ENCODE peak calls at places on chromosomes 11 and 22, in five cellular contexts. M is stimulated activated naive CD4-positive, alpha-beta T cell; S is HCT116; O is epithelial cell of esophagus; A is fibroblast of pulmonary artery. X is an unnamed sample.

GRCh38 chr11:120629407-120629806 is 117.9 kb downstream of the GRIK4 start:
- DNase-seq in M (no peak), S (no peak), O (no peak), A (no peak), X (no peak)

GRCh38 chr11:14544611-14545010 is 24.4 kb upstream of the PSMA1 start:
- DNase-seq in M (no peak), S (no peak), O (peak), A (peak), X (no peak)

GRCh38 chr11:120966840-120967239 is 57.1 kb upstream of the TBCEL start:
- DNase-seq in M (no peak), S (no peak), O (no peak), A (no peak), X (no peak)

GRCh38 chr11:77113382-77114088 is 10.9 kb downstream of the OMP start:
- DNase-seq in M (no peak), S (no peak), O (peak), A (peak), X (no peak)

GRCh38 chr22:32122899-32123298 is 36.2 kb downstream of the C22orf42 start:
- DNase-seq in M (no peak), S (no peak), O (no peak), A (no peak), X (no peak)

GRCh38 chr22:28381427-28382167 is 298.0 kb downstream of the TTC28 start:
- DNase-seq in M (no peak), S (no peak), O (no peak), A (no peak), X (no peak)

GRCh38 chr22:22931557-22932270 is 44.1 kb downstream of the IGLL5 start:
- DNase-seq in M (no peak), S (no peak), O (no peak), A (no peak), X (no peak)

GRCh38 chr11:48034926-48035876 is 54.8 kb downstream of the PTPRJ start:
- DNase-seq in M (no peak), S (no peak), O (peak), A (no peak), X (no peak)

GRCh38 chr11:66845876-66846212 is 2.6 kb downstream of the RCE1 start:
- DNase-seq in M (no peak), S (no peak), O (no peak), A (no peak), X (no peak)

GRCh38 chr11:122656631-122657101 is 1.1 kb downstream of the UBASH3B start:
- DNase-seq in M (peak), S (no peak), O (peak), A (peak), X (peak)

GRCh38 chr22:37519268-37520195 is at the start of gene CARD10:
- DNase-seq in M (no peak), S (no peak), O (peak), A (no peak), X (peak)

GRCh38 chr11:130719516-130719915 is 196.8 kb downstream of the SNX19 start:
- DNase-seq in M (no peak), S (no peak), O (no peak), A (peak), X (no peak)

GRCh38 chr22:42262964-42263363 is 7.5 kb downstream of the TCF20 start:
- DNase-seq in M (peak), S (no peak), O (no peak), A (no peak), X (no peak)

GRCh38 chr11:69151811-69152210 is 3.9 kb upstream of the SMIM38 start:
- DNase-seq in M (no peak), S (no peak), O (no peak), A (peak), X (no peak)

GRCh38 chr22:23709107-23709506 is 18.3 kb downstream of the RGL4 start:
- DNase-seq in M (no peak), S (no peak), O (no peak), A (no peak), X (no peak)

GRCh38 chr11:44617671-44618461 is 52.4 kb downstream of the CD82 start:
- DNase-seq in M (no peak), S (no peak), O (no peak), A (no peak), X (no peak)

GRCh38 chr11:30816959-30817880 is 231.1 kb upstream of the MPPED2 start:
- DNase-seq in M (no peak), S (no peak), O (peak), A (no peak), X (no peak)

GRCh38 chr11:81644239-81644840 is 1089.3 kb downstream of the FAM181B start:
- DNase-seq in M (peak), S (peak), O (peak), A (peak), X (no peak)

GRCh38 chr11:16782226-16782919 is 43.9 kb downstream of the C11orf58 start:
- DNase-seq in M (no peak), S (no peak), O (peak), A (no peak), X (no peak)

GRCh38 chr11:130653838-130654601 is 205.6 kb downstream of the ADAMTS15 start:
- DNase-seq in M (no peak), S (no peak), O (no peak), A (peak), X (no peak)

GRCh38 chr11:299081-299891 is at the start of gene IFITM5:
- DNase-seq in M (no peak), S (no peak), O (no peak), A (no peak), X (no peak)

GRCh38 chr22:30871391-30872281 is 96.9 kb downstream of the MORC2 start:
- DNase-seq in M (no peak), S (no peak), O (no peak), A (no peak), X (no peak)

GRCh38 chr11:78212586-78213371 is 24.1 kb downstream of the USP35 start:
- DNase-seq in M (no peak), S (no peak), O (no peak), A (peak), X (no peak)

GRCh38 chr22:22111983-22112382 is 129.4 kb upstream of the TOP3B start:
- DNase-seq in M (no peak), S (no peak), O (no peak), A (no peak), X (no peak)

GRCh38 chr11:12454782-12455181 is 77.4 kb downstream of the PARVA start:
- DNase-seq in M (no peak), S (no peak), O (peak), A (peak), X (no peak)